ENCODE peak calls at places on chromosome 15, in nine cellular contexts. A is activated CD4-positive, alpha-beta T cell treated with anti-CD3 and anti-CD28 coated beads, Interleukin-2, amount 50 U/mL, for 24 hours; G is stimulated activated CD4-positive, alpha-beta T cell treated with anti-CD3 and anti-CD28 coated beads, Interleukin-2, amount 100 ng/mL, for 48 hours; C is RPMI8226; F is fibroblast of mammary gland; E is colonic mucosa; U is foreskin fibroblast; W is NCI-H1105 treated with DMSO at 0.1 percent for 48 hours; S is RCC 7860. X is an unnamed sample.

GRCh38 chr15:82943176-82943575 is 9.3 kb downstream of the HOMER2 start:
- DNase-seq in C (no peak), A (no peak), F (no peak), S (peak; percentile 50), U (no peak), W (no peak), E (no peak), G (no peak), X (no peak)

GRCh38 chr15:33211409-33211808 is 16.9 kb upstream of the FMN1 start:
- DNase-seq in U (peak; percentile 67), A (no peak), E (peak; percentile 39), C (peak; percentile 46), S (no peak), F (peak; percentile 52), W (peak; percentile 15), G (no peak), X (no peak)

GRCh38 chr15:99564221-99565030 is 1.4 kb upstream of the MEF2A start:
- DNase-seq in E (peak; percentile 32), C (peak; percentile 79), U (peak; percentile 68), S (no peak), A (no peak), F (no peak), W (peak; percentile 41), G (no peak), X (no peak)

GRCh38 chr15:101115887-101116680 is 135.8 kb downstream of the CHSY1 start:
- DNase-seq in W (no peak), C (no peak), E (no peak), G (no peak), U (peak; percentile 79), F (peak; percentile 90), A (no peak), S (peak; percentile 29), X (no peak)

GRCh38 chr15:65306551-65306950 is 2.1 kb downstream of the RNU5B-1 start:
- DNase-seq in W (peak; percentile 49), S (no peak), F (no peak), U (no peak), G (no peak), A (no peak), E (no peak), C (no peak), X (no peak)

GRCh38 chr15:41607033-41607432 is 48.0 kb downstream of the TYRO3 start:
- DNase-seq in U (peak; percentile 94), E (no peak), W (no peak), C (no peak), F (peak; percentile 96), G (no peak), A (no peak), S (peak; percentile 32), X (no peak)

GRCh38 chr15:79380755-79381499 is 51.2 kb upstream of the MINAR1 start:
- DNase-seq in U (peak; percentile 89), W (peak; percentile 37), F (peak; percentile 76), S (peak; percentile 21), E (peak; percentile 81), A (peak; percentile 63), C (peak; percentile 73), G (peak; percentile 76), X (peak; percentile 66)

GRCh38 chr15:63465104-63465503 is 39.3 kb upstream of the USP3 start:
- DNase-seq in A (no peak), S (no peak), G (no peak), F (peak; percentile 60), W (no peak), C (peak; percentile 55), U (peak; percentile 68), E (no peak), X (no peak)

GRCh38 chr15:41971089-41971892 is 1.1 kb downstream of the EHD4 start:
- DNase-seq in A (peak; percentile 67), F (peak; percentile 51), C (peak; percentile 60), S (peak; percentile 59), G (peak; percentile 60), E (peak; percentile 69), W (peak; percentile 57), U (peak; percentile 80), X (peak; percentile 65)

GRCh38 chr15:96219681-96220080 is 110.8 kb upstream of the NR2F2 start:
- DNase-seq in F (no peak), W (no peak), C (no peak), G (no peak), A (no peak), E (no peak), S (no peak), U (no peak), X (no peak)

GRCh38 chr15:52362497-52362896 is 66.9 kb upstream of the MYO5C start:
- DNase-seq in S (no peak), A (no peak), U (peak; percentile 86), G (no peak), E (no peak), W (no peak), F (peak; percentile 93), C (no peak), X (no peak)

X was measured in stimulated activated CD8-positive, alpha-beta memory T cell treated with anti-CD3 and anti-CD28 coated beads, Interleukin-2, amount 100 ng/mL, for 48 hours.